ENCODE peak calls at places on chromosomes 4 and X, in ten cellular contexts. I is GM23248, M is GM23338, X is PC-3, W is mesenchymal stem cell, F is H1, K is hepatocyte, L is HCT116, Z is mammary epithelial cell, J is Karpas-422. D is an unnamed sample.

GRCh38 chrX:1592128-1592862 is 891 bp downstream of the AKAP17A start:
- DNase-seq in I (peak; percentile 55), M (peak; percentile 52), X (peak; percentile 19), W (peak; percentile 38), F (peak; percentile 49), K (peak; percentile 50), L (no peak), Z (peak; percentile 43), J (peak; percentile 67), D (no peak)

GRCh38 chrX:129654652-129655546 is at the start of gene APLN:
- DNase-seq in I (peak; percentile 68), M (peak; percentile 56), X (peak; percentile 45), W (peak; percentile 38), F (peak; percentile 54), K (peak; percentile 60), L (no peak), Z (peak; percentile 30), J (peak; percentile 58), D (peak; percentile 44)

GRCh38 chr4:99458911-99459447 is 23.8 kb upstream of the ADH7 start:
- DNase-seq in I (no peak), M (peak; percentile 19), X (peak; percentile 58), W (no peak), F (no peak), K (no peak), L (no peak), Z (peak; percentile 89), J (no peak), D (no peak)

GRCh38 chr4:76902233-76902890 is 4.4 kb upstream of the SOWAHB start:
- DNase-seq in I (no peak), M (no peak), X (no peak), W (no peak), F (no peak), K (peak; percentile 49), L (no peak), Z (no peak), J (no peak), D (no peak)

GRCh38 chr4:154492288-154492687 is 689 bp upstream of the DCHS2 start:
- DNase-seq in I (no peak), M (peak; percentile 33), X (no peak), W (no peak), F (no peak), K (no peak), L (no peak), Z (no peak), J (no peak), D (no peak)

GRCh38 chrX:20231598-20231997 is 35.1 kb downstream of the RPS6KA3 start:
- DNase-seq in I (peak; percentile 58), M (no peak), X (no peak), W (no peak), F (no peak), K (no peak), L (no peak), Z (peak; percentile 49), J (no peak), D (no peak)

GRCh38 chr4:52617467-52618017 is 41.6 kb downstream of the USP46 start:
- DNase-seq in I (no peak), M (no peak), X (no peak), W (no peak), F (no peak), K (no peak), L (no peak), Z (no peak), J (no peak), D (no peak)

GRCh38 chr4:110287130-110287529 is 88.7 kb upstream of the ELOVL6 start:
- DNase-seq in I (peak; percentile 94), M (no peak), X (peak; percentile 84), W (peak; percentile 76), F (no peak), K (no peak), L (peak; percentile 44), Z (peak; percentile 89), J (no peak), D (no peak)

GRCh38 chr4:107531927-107532326 is 188.1 kb downstream of the PAPSS1 start:
- DNase-seq in I (no peak), M (no peak), X (no peak), W (no peak), F (no peak), K (no peak), L (no peak), Z (no peak), J (no peak), D (no peak)

GRCh38 chrX:19886888-19887531 is 390 bp downstream of the SH3KBP1 start:
- DNase-seq in I (peak; percentile 60), M (peak; percentile 19), X (peak; percentile 5), W (no peak), F (peak; percentile 46), K (no peak), L (no peak), Z (no peak), J (peak; percentile 64), D (peak; percentile 38)

GRCh38 chr4:118206627-118207026 is 146.2 kb downstream of the PRSS12 start:
- DNase-seq in I (no peak), M (no peak), X (no peak), W (no peak), F (no peak), K (no peak), L (no peak), Z (no peak), J (no peak), D (no peak)

GRCh38 chr4:139018501-139018900 is 2.9 kb downstream of the NOCT start:
- DNase-seq in I (peak; percentile 65), M (no peak), X (no peak), W (no peak), F (no peak), K (no peak), L (no peak), Z (no peak), J (no peak), D (no peak)

DNA sequence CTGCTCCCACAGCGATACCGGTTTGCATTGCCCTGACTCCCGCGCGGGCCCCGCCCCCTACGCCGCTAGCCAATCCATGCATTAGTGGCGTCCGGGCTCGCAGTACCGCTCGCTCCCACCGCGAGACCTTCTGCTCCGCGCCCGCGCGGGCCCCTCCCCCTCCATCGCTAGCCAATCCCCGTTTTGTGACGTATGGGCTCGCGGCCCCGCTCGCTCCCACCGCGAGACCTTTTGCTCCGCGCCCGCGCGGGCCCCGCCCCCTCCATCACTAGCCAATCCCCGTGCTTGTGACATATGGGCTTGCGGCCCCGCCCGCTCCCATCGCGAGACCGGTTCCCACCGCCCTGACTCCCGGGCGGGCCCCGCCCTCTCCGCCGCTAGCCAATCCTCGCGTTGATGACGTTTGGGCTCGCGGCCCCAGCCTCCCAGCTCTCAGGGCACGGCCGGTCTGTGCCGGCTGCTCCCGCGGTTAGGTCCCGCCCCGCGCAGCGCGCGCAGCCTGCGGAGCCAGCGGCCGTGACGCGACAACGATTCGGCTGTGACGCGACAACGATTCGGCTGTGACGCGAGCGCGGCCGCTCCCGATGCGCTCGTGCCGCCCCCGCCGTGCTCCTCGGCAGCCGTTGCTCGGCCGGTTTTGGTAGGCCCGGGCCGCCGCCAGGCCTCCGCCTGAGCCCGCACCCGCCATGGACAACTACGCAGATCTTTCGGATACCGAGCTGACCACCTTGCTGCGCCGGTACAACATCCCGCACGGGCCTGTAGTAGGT is at the start of gene EMD:
- DNase-seq in I (peak; percentile 96), M (peak; percentile 96), X (peak; percentile 98), W (peak; percentile 97), F (peak; percentile 90), K (peak; percentile 96), L (peak; percentile 91), Z (peak; percentile 97), J (peak; percentile 98), D (peak; percentile 97)
- H2AFZ ChIP-seq in I (no peak within 1 kb of the TSS), M (no peak within 1 kb of the TSS), X (peak within 1 kb of the TSS; percentile 74), W (peak within 1 kb of the TSS; percentile 10), F (no peak within 1 kb of the TSS), K (no peak within 1 kb of the TSS), L (no peak within 1 kb of the TSS), Z (peak within 1 kb of the TSS; percentile 43), J (no peak within 1 kb of the TSS), D (peak within 1 kb of the TSS; percentile 71)

GRCh38 chr4:183403486-183403885 is 41.0 kb upstream of the CDKN2AIP start:
- DNase-seq in I (peak; percentile 30), M (no peak), X (no peak), W (no peak), F (no peak), K (no peak), L (no peak), Z (no peak), J (no peak), D (no peak)
- H2AFZ ChIP-seq in I (no peak overlapping the region), M (no peak overlapping the region), X (no peak overlapping the region), W (no peak overlapping the region), F (no peak overlapping the region), K (no peak overlapping the region), L (no peak overlapping the region), Z (no peak overlapping the region), J (no peak overlapping the region), D (no peak overlapping the region)

GRCh38 chr4:40698733-40699132 is 51.0 kb upstream of the NSUN7 start:
- DNase-seq in I (no peak), M (no peak), X (no peak), W (no peak), F (no peak), K (no peak), L (no peak), Z (no peak), J (no peak), D (no peak)

GRCh38 chr4:40699648-40700047 is 50.1 kb upstream of the NSUN7 start:
- DNase-seq in I (peak; percentile 64), M (no peak), X (peak; percentile 22), W (peak; percentile 35), F (no peak), K (no peak), L (no peak), Z (peak; percentile 52), J (no peak), D (no peak)

GRCh38 chr4:40688446-40689095 is 58.9 kb upstream of the RBM47 start:
- DNase-seq in I (no peak), M (no peak), X (peak; percentile 20), W (no peak), F (no peak), K (no peak), L (no peak), Z (peak; percentile 30), J (no peak), D (no peak)

GRCh38 chr4:40693946-40694345 is 55.8 kb upstream of the NSUN7 start:
- DNase-seq in I (no peak), M (no peak), X (no peak), W (no peak), F (no peak), K (no peak), L (no peak), Z (no peak), J (no peak), D (no peak)
- H2AFZ ChIP-seq in I (no peak overlapping the region), M (peak overlapping the region; percentile 15), X (no peak overlapping the region), W (no peak overlapping the region), F (no peak overlapping the region), K (no peak overlapping the region), L (no peak overlapping the region), Z (no peak overlapping the region), J (no peak overlapping the region), D (no peak overlapping the region)

DNA sequence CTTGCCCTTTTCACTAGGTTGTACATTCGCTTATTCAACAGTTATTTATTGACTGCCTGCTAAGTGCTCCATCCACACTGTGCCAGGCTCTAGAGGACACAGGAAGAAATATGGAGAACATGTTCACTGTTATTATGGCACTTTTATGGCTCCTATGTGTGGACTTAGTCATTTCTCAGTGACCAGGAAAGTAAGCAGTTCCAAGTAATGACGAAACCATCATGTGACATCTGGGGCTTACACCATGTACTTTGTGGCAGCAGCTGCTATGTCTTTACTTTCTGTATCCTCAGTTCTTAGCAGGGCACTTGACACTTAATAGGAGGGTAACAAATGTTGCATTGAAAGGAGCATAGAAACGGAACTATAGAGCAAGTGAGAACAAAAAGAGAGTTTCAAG is 278.1 kb downstream of the ANK2 start:
- DNase-seq in I (peak; percentile 13), M (no peak), X (no peak), W (peak; percentile 94), F (no peak), K (peak; percentile 75), L (no peak), Z (no peak), J (no peak), D (no peak)
- H2AFZ ChIP-seq in I (no peak overlapping the region), M (no peak overlapping the region), X (no peak overlapping the region), W (no peak overlapping the region), F (no peak overlapping the region), K (peak overlapping the region; percentile 2), L (no peak overlapping the region), Z (no peak overlapping the region), J (no peak overlapping the region), D (no peak overlapping the region)